ENCODE peak calls at places on chromosomes 1 and 21, in five cellular contexts. One of them, this sample, is unnamed.

GRCh38 chr21:18249542-18250152 is 5.0 kb downstream of the CHODL start:
- DNase-seq in Peyer's patch: no peak
- DNase-seq in neural progenitor cell: peak
- DNase-seq in uterus: no peak
- DNase-seq in sigmoid colon: no peak
- DNase-seq in this sample: no peak

GRCh38 chr1:2921970-2922686 is 99.1 kb upstream of the ACTRT2 start:
- DNase-seq in Peyer's patch: peak
- DNase-seq in neural progenitor cell: no peak
- DNase-seq in uterus: no peak
- DNase-seq in sigmoid colon: no peak
- DNase-seq in this sample: no peak

GRCh38 chr1:6447016-6447817 is 18.8 kb downstream of the TNFRSF25 start:
- DNase-seq in Peyer's patch: no peak
- DNase-seq in neural progenitor cell: peak
- DNase-seq in uterus: no peak
- DNase-seq in sigmoid colon: no peak
- DNase-seq in this sample: no peak

GRCh38 chr1:59116920-59117542 is 179.9 kb upstream of the FGGY start:
- DNase-seq in Peyer's patch: no peak
- DNase-seq in neural progenitor cell: peak
- DNase-seq in uterus: no peak
- DNase-seq in sigmoid colon: no peak
- DNase-seq in this sample: no peak

GRCh38 chr21:44887126-44887806 is 13.8 kb upstream of the PTTG1IP start:
- DNase-seq in Peyer's patch: no peak
- DNase-seq in neural progenitor cell: no peak
- DNase-seq in uterus: no peak
- DNase-seq in sigmoid colon: no peak
- DNase-seq in this sample: no peak

GRCh38 chr1:112114540-112114939 is 125.1 kb upstream of the KCND3 start:
- DNase-seq in Peyer's patch: no peak
- DNase-seq in neural progenitor cell: no peak
- DNase-seq in uterus: no peak
- DNase-seq in sigmoid colon: no peak
- DNase-seq in this sample: no peak

GRCh38 chr1:110356379-110356778 is 17.2 kb downstream of the RBM15 start:
- DNase-seq in Peyer's patch: no peak
- DNase-seq in neural progenitor cell: no peak
- DNase-seq in uterus: no peak
- DNase-seq in sigmoid colon: no peak
- DNase-seq in this sample: no peak

GRCh38 chr1:202085682-202086373 is 36.9 kb upstream of the GPR37L1 start:
- DNase-seq in Peyer's patch: peak
- DNase-seq in neural progenitor cell: peak
- DNase-seq in uterus: no peak
- DNase-seq in sigmoid colon: no peak
- DNase-seq in this sample: peak

GRCh38 chr1:119948342-119949214 is 52.3 kb upstream of the ADAM30 start:
- DNase-seq in Peyer's patch: peak
- DNase-seq in neural progenitor cell: peak
- DNase-seq in uterus: peak
- DNase-seq in sigmoid colon: peak
- DNase-seq in this sample: peak

GRCh38 chr1:170213598-170213997 is 67.8 kb downstream of the NTMT2 start:
- DNase-seq in Peyer's patch: no peak
- DNase-seq in neural progenitor cell: no peak
- DNase-seq in uterus: no peak
- DNase-seq in sigmoid colon: no peak
- DNase-seq in this sample: peak

GRCh38 chr1:161487483-161487827 is 17.8 kb upstream of the FCGR2A start:
- DNase-seq in Peyer's patch: no peak
- DNase-seq in neural progenitor cell: no peak
- DNase-seq in uterus: peak
- DNase-seq in sigmoid colon: no peak
- DNase-seq in this sample: peak

GRCh38 chr1:15350151-15350550 is 59.5 kb upstream of the EFHD2 start:
- DNase-seq in Peyer's patch: no peak
- DNase-seq in neural progenitor cell: no peak
- DNase-seq in uterus: no peak
- DNase-seq in sigmoid colon: no peak
- DNase-seq in this sample: no peak

GRCh38 chr21:39669485-39669884 is 56.7 kb downstream of the B3GALT5 start:
- DNase-seq in Peyer's patch: no peak
- DNase-seq in neural progenitor cell: no peak
- DNase-seq in uterus: no peak
- DNase-seq in sigmoid colon: no peak
- DNase-seq in this sample: no peak

GRCh38 chr1:20726107-20726911 is 6.2 kb downstream of the SH2D5 start:
- DNase-seq in Peyer's patch: no peak
- DNase-seq in neural progenitor cell: no peak
- DNase-seq in uterus: no peak
- DNase-seq in sigmoid colon: peak
- DNase-seq in this sample: no peak

GRCh38 chr1:220455559-220455958 is 72.4 kb upstream of the MARK1 start:
- DNase-seq in Peyer's patch: no peak
- DNase-seq in neural progenitor cell: no peak
- DNase-seq in uterus: no peak
- DNase-seq in sigmoid colon: no peak
- DNase-seq in this sample: no peak

GRCh38 chr1:30088594-30089556 is 634.5 kb downstream of the MATN1 start:
- DNase-seq in Peyer's patch: no peak
- DNase-seq in neural progenitor cell: no peak
- DNase-seq in uterus: no peak
- DNase-seq in sigmoid colon: no peak
- DNase-seq in this sample: peak

GRCh38 chr1:18485227-18485626 is 4.5 kb downstream of the KLHDC7A start:
- DNase-seq in Peyer's patch: no peak
- DNase-seq in neural progenitor cell: no peak
- DNase-seq in uterus: no peak
- DNase-seq in sigmoid colon: no peak
- DNase-seq in this sample: no peak

GRCh38 chr1:109579044-109579443 is 30.6 kb downstream of the GNAI3 start:
- DNase-seq in Peyer's patch: no peak
- DNase-seq in neural progenitor cell: no peak
- DNase-seq in uterus: no peak
- DNase-seq in sigmoid colon: no peak
- DNase-seq in this sample: no peak

GRCh38 chr1:48025076-48025475 is 27.9 kb upstream of the TRABD2B start:
- DNase-seq in Peyer's patch: no peak
- DNase-seq in neural progenitor cell: peak
- DNase-seq in uterus: no peak
- DNase-seq in sigmoid colon: no peak
- DNase-seq in this sample: no peak

DNA sequence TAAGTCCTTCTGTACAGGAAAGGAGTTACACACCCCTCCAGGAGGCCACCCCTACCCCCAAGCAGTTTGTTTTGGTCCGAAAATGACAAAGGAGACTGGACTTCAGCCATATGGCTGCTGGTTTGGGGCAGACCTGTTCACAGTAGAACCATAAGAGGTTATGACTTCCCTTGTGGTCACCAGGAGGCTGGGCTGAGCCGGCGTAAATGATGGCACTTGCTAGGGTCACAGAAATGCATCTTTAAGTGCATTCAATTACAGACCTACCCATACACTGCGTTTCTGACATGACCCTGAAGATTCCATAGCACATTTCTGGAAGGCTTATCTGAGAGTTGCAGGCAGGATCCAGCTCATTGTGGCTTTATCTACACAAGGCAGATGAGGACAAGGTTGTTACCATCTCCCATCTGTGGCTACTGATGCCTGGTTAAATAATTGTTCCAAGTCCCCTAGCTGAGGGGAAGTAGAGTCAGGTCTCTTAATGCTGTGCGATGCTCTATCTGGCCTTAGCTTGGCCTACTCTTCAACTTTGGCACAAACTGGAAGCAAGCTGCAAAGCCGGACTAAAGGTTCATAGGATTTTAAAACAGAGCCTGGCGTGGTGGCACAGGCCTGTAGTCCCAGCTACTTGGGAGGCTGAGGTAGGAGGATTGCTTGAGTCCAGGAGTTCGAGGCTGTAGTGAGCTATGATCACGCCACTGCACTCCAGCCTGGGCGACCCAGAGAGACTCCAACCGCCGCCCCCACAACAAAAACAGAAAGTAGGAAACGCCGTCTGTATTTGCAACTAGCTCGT is 1.7 kb upstream of the TRIM67 start:
- DNase-seq in Peyer's patch: no peak
- DNase-seq in neural progenitor cell: no peak
- DNase-seq in uterus: no peak
- DNase-seq in sigmoid colon: no peak
- DNase-seq in this sample: no peak
- H3K4me3 ChIP-seq in Peyer's patch: no peak
- H3K4me3 ChIP-seq in neural progenitor cell: no peak
- H3K4me3 ChIP-seq in uterus: no peak
- H3K4me3 ChIP-seq in sigmoid colon: no peak
- H3K4me3 ChIP-seq in this sample: no peak

GRCh38 chr1:182700351-182700709 is 15.9 kb upstream of the RGS8 start:
- DNase-seq in Peyer's patch: no peak
- DNase-seq in neural progenitor cell: no peak
- DNase-seq in uterus: no peak
- DNase-seq in sigmoid colon: no peak
- DNase-seq in this sample: no peak
- TF ChIP-seq CTCF in Peyer's patch: no peak
- TF ChIP-seq CTCF in neural progenitor cell: no peak
- TF ChIP-seq CTCF in uterus: no peak
- TF ChIP-seq CTCF in sigmoid colon: no peak
- TF ChIP-seq CTCF in this sample: no peak

GRCh38 chr1:1832820-1833219 is 54.5 kb upstream of the NADK start:
- DNase-seq in Peyer's patch: no peak
- DNase-seq in neural progenitor cell: no peak
- DNase-seq in uterus: no peak
- DNase-seq in sigmoid colon: no peak
- DNase-seq in this sample: no peak

GRCh38 chr1:1836119-1836518 is 54.8 kb downstream of the GNB1 start:
- DNase-seq in Peyer's patch: no peak
- DNase-seq in neural progenitor cell: no peak
- DNase-seq in uterus: no peak
- DNase-seq in sigmoid colon: no peak
- DNase-seq in this sample: no peak

GRCh38 chr1:1833916-1834325 is 55.7 kb upstream of the NADK start:
- DNase-seq in Peyer's patch: no peak
- DNase-seq in neural progenitor cell: peak
- DNase-seq in uterus: no peak
- DNase-seq in sigmoid colon: no peak
- DNase-seq in this sample: no peak

GRCh38 chr1:1833456-1833855 is 55.2 kb upstream of the NADK start:
- DNase-seq in Peyer's patch: no peak
- DNase-seq in neural progenitor cell: no peak
- DNase-seq in uterus: no peak
- DNase-seq in sigmoid colon: no peak
- DNase-seq in this sample: peak

DNA sequence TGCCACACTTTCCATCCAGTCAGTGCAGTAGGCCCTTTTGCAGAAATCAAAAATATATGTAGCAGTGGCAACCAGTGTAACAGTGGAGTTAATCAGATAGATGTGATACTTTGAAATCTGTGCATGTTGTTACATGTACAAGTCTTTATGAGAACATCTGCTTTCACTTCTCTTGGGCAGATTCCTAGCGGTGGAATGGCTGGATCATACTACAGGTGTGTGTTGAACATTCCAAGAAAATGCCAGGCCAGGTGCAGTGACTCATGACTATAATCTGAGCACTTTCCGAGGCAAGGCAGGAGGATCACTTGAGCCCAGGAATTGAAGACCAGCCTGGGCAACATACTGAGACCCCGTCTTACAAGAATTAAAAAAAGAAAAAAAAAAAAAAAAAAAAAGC is 55.3 kb downstream of the GNB1 start:
- DNase-seq in Peyer's patch: no peak
- DNase-seq in neural progenitor cell: no peak
- DNase-seq in uterus: no peak
- DNase-seq in sigmoid colon: no peak
- DNase-seq in this sample: no peak
- H3K4me3 ChIP-seq in Peyer's patch: no peak
- H3K4me3 ChIP-seq in neural progenitor cell: no peak
- H3K4me3 ChIP-seq in uterus: no peak
- H3K4me3 ChIP-seq in sigmoid colon: no peak
- H3K4me3 ChIP-seq in this sample: no peak

GRCh38 chr1:207069858-207070506 is 16.9 kb downstream of the PFKFB2 start:
- DNase-seq in Peyer's patch: no peak
- DNase-seq in neural progenitor cell: no peak
- DNase-seq in uterus: no peak
- DNase-seq in sigmoid colon: no peak
- DNase-seq in this sample: no peak

GRCh38 chr1:207072241-207072640 is 16.4 kb upstream of the C4BPB start:
- DNase-seq in Peyer's patch: no peak
- DNase-seq in neural progenitor cell: no peak
- DNase-seq in uterus: no peak
- DNase-seq in sigmoid colon: no peak
- DNase-seq in this sample: no peak

GRCh38 chr1:207070811-207071210 is 17.7 kb downstream of the PFKFB2 start:
- DNase-seq in Peyer's patch: no peak
- DNase-seq in neural progenitor cell: no peak
- DNase-seq in uterus: no peak
- DNase-seq in sigmoid colon: no peak
- DNase-seq in this sample: no peak

GRCh38 chr1:207069059-207069458 is 16.0 kb downstream of the PFKFB2 start:
- DNase-seq in Peyer's patch: no peak
- DNase-seq in neural progenitor cell: no peak
- DNase-seq in uterus: no peak
- DNase-seq in sigmoid colon: no peak
- DNase-seq in this sample: no peak

GRCh38 chr1:207071426-207071825 is 17.2 kb upstream of the C4BPB start:
- DNase-seq in Peyer's patch: no peak
- DNase-seq in neural progenitor cell: no peak
- DNase-seq in uterus: no peak
- DNase-seq in sigmoid colon: no peak
- DNase-seq in this sample: no peak
- TF ChIP-seq CTCF in Peyer's patch: no peak
- TF ChIP-seq CTCF in neural progenitor cell: no peak
- TF ChIP-seq CTCF in uterus: no peak
- TF ChIP-seq CTCF in sigmoid colon: no peak
- TF ChIP-seq CTCF in this sample: no peak

DNA sequence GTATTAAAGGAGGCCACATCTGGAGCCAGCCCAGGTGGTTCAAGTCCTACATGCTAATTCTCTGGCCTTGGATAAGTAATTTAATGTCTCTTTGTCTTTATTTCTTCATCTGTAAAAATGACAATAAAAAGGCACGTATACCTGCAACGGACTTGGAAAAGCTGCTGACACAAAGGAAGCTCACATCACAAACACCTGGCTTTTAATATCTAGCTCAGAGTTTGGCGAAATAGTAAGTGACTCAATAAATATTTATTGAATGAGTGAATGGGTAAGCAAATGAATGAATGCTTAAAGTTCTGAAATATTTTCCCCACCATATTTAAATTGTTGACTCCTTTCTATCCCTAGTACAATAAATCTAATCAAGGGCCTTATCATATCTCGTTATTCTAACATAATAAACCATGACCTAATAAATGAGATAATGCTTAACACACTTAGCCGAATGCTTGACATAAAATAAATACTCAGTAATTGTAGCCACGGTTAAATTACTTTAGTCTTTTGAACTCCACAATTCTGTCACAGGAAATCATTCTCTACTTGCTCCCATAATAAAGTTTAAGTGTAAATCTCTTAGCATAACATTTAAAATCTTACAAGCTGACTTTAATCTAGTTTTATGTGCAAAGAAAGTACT is 74.7 kb upstream of the PALMD start:
- DNase-seq in Peyer's patch: no peak
- DNase-seq in neural progenitor cell: no peak
- DNase-seq in uterus: no peak
- DNase-seq in sigmoid colon: no peak
- DNase-seq in this sample: no peak
- H3K4me3 ChIP-seq in Peyer's patch: no peak
- H3K4me3 ChIP-seq in neural progenitor cell: no peak
- H3K4me3 ChIP-seq in uterus: no peak
- H3K4me3 ChIP-seq in sigmoid colon: no peak
- H3K4me3 ChIP-seq in this sample: no peak

This sample was measured in testis.